ENCODE peak calls at places on chromosomes 12 and 14, in nine cellular contexts. L is body of pancreas, I is ovary, G is suprapubic skin, Z is stomach, E is spleen, T is esophagus squamous epithelium, Y is upper lobe of left lung, A is tibial nerve. N is an unnamed sample.

GRCh38 chr14:61898568-61898967 is 136.3 kb downstream of the SNAPC1 start:
- DNase-seq in L (no peak), I (no peak), G (no peak), Z (no peak), E (no peak), T (no peak), Y (no peak), A (no peak), N (no peak)

GRCh38 chr12:109020750-109021380 is at the start of gene SVOP:
- DNase-seq in L (peak), I (peak), G (peak), Z (peak), E (peak), T (no peak), Y (peak), A (peak), N (peak)

GRCh38 chr14:53716521-53716920 is 240.1 kb downstream of the BMP4 start:
- DNase-seq in L (no peak), I (no peak), G (no peak), Z (no peak), E (no peak), T (no peak), Y (no peak), A (no peak), N (no peak)

GRCh38 chr12:29428630-29429029 is 47.7 kb upstream of the ERGIC2 start:
- DNase-seq in L (no peak), I (no peak), G (no peak), Z (no peak), E (no peak), T (no peak), Y (no peak), A (no peak), N (no peak)

GRCh38 chr14:22691171-22691570 is 47.0 kb upstream of the OR6J1 start:
- DNase-seq in L (no peak), I (no peak), G (no peak), Z (no peak), E (no peak), T (no peak), Y (no peak), A (no peak), N (no peak)

GRCh38 chr12:107014050-107014449 is 27.1 kb upstream of the MTERF2 start:
- DNase-seq in L (peak), I (no peak), G (no peak), Z (peak), E (no peak), T (no peak), Y (peak), A (no peak), N (no peak)

GRCh38 chr12:98559666-98560065 is 33.8 kb upstream of the SLC25A3 start:
- DNase-seq in L (no peak), I (no peak), G (no peak), Z (no peak), E (no peak), T (no peak), Y (no peak), A (no peak), N (no peak)

GRCh38 chr12:76024102-76024781 is 7.3 kb downstream of the PHLDA1 start:
- DNase-seq in L (no peak), I (no peak), G (no peak), Z (no peak), E (no peak), T (no peak), Y (no peak), A (no peak), N (no peak)

GRCh38 chr14:41605550-41606248 is 977 bp upstream of the LRFN5 start:
- DNase-seq in L (peak), I (peak), G (no peak), Z (no peak), E (no peak), T (no peak), Y (no peak), A (no peak), N (peak)

GRCh38 chr12:118126119-118126757 is 9.7 kb upstream of the PEBP1 start:
- DNase-seq in L (peak), I (peak), G (no peak), Z (peak), E (peak), T (no peak), Y (peak), A (no peak), N (no peak)

GRCh38 chr12:1830401-1830845 is 10.1 kb downstream of the LRTM2 start:
- DNase-seq in L (no peak), I (no peak), G (no peak), Z (no peak), E (peak), T (no peak), Y (no peak), A (no peak), N (no peak)

GRCh38 chr12:32039917-32040575 is 66.6 kb upstream of the BICD1 start:
- DNase-seq in L (no peak), I (no peak), G (no peak), Z (no peak), E (no peak), T (no peak), Y (no peak), A (no peak), N (no peak)

GRCh38 chr14:77603654-77604270 is 12.7 kb downstream of the SPTLC2 start:
- DNase-seq in L (no peak), I (no peak), G (no peak), Z (no peak), E (no peak), T (no peak), Y (peak), A (peak), N (no peak)

GRCh38 chr12:87930033-87930432 is 99.2 kb downstream of the C12orf50 start:
- DNase-seq in L (no peak), I (no peak), G (no peak), Z (no peak), E (no peak), T (no peak), Y (no peak), A (no peak), N (no peak)

GRCh38 chr14:87049886-87050820 is 942.8 kb downstream of the GALC start:
- DNase-seq in L (peak), I (no peak), G (no peak), Z (no peak), E (no peak), T (no peak), Y (no peak), A (no peak), N (no peak)

GRCh38 chr12:120252071-120252906 is 13.2 kb downstream of the PXN start:
- DNase-seq in L (no peak), I (no peak), G (no peak), Z (no peak), E (peak), T (no peak), Y (peak), A (no peak), N (no peak)

DNA sequence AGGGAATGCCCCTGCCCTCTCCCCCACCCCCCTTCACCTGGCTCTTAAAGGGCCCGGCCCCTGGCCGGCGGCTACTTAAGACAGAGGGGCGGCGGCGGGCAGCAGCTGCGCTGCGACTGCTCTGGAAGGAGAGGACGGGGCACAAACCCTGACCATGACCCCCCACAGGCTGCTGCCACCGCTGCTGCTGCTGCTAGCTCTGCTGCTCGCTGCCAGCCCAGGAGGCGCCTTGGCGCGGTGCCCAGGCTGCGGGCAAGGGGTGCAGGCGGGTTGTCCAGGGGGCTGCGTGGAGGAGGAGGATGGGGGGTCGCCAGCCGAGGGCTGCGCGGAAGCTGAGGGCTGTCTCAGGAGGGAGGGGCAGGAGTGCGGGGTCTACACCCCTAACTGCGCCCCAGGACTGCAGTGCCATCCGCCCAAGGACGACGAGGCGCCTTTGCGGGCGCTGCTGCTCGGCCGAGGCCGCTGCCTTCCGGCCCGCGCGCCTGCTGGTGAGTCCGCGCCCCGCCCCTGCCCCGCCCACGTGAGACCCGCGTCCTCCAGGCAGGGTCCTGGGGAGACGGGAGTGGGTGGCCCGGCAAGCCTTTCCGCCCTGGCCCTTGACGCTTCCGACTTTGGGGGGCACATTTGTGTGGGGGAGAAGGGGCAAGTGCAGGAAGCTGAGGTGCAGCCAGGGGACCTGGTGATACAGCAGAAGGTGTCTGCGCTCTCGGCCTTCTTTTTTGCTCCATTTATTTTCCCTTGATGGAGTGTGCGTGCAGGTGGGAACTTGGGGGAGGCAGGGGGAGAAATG is at the start of gene IGFBP6:
- DNase-seq in L (peak), I (peak), G (peak), Z (peak), E (peak), T (no peak), Y (peak), A (peak), N (no peak)
- TF ChIP-seq POLR2A in L (peak), I (peak), G (no peak), Z (no peak), E (no peak), T (peak), Y (peak), A (peak), N (no peak)

GRCh38 chr12:12562585-12563245 is at the start of gene DUSP16:
- DNase-seq in L (peak), I (peak), G (peak), Z (peak), E (peak), T (peak), Y (peak), A (peak), N (peak)
- TF ChIP-seq POLR2A in L (peak), I (peak), G (no peak), Z (no peak), E (no peak), T (peak), Y (peak), A (peak), N (no peak)

GRCh38 chr14:75448209-75448608 is 20.4 kb downstream of the JDP2 start:
- DNase-seq in L (no peak), I (no peak), G (no peak), Z (no peak), E (no peak), T (no peak), Y (peak), A (no peak), N (no peak)
- TF ChIP-seq POLR2A in L (no peak), I (no peak), G (no peak), Z (no peak), E (no peak), T (no peak), Y (no peak), A (no peak), N (no peak)

DNA sequence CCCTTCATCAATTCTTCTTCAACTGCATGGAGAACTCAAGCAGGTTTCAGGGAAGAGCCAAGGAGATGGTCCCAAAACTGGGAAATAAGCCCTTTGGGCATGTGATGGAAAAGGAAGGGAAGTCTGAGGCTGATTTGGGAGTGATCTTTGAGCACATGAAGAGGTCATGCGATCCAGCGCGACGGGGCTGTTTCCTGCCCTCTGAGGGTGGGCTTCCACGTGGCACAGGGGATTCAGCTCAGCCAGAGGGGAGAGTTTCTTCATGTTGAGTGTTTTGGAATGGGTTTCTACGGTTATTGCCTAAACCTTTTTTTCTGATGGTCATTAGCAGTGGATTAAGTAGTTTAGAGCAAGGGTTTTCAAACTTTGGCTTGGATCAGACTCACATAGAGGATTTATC is 30.2 kb downstream of the GPR68 start:
- DNase-seq in L (no peak), I (no peak), G (no peak), Z (no peak), E (peak), T (no peak), Y (no peak), A (no peak), N (no peak)
- TF ChIP-seq POLR2A in L (no peak), I (no peak), G (no peak), Z (no peak), E (no peak), T (no peak), Y (no peak), A (no peak), N (no peak)

DNA sequence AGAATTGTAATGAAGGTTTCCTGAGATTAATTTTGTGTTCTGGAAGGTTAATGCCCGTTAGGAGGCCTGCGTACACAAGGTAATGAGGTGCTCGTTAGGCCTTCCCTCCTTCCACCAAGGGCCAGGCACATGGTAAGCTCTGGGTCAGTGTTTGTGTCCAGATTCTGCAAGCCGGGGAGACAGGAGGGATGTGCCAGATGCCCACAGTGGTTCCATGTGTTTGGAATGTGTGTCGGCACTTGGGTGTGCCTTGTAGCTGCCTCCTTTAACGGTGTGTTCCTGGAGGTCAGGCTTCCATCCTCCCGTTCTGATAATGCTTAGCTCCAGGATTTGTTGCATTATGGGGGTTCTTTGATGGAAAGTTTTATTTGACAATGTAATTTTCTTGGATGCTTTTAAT is 5.7 kb downstream of the TRAF3 start:
- DNase-seq in L (no peak), I (no peak), G (no peak), Z (no peak), E (no peak), T (no peak), Y (no peak), A (no peak), N (no peak)
- TF ChIP-seq POLR2A in L (no peak), I (no peak), G (no peak), Z (no peak), E (no peak), T (no peak), Y (no peak), A (no peak), N (no peak)

DNA sequence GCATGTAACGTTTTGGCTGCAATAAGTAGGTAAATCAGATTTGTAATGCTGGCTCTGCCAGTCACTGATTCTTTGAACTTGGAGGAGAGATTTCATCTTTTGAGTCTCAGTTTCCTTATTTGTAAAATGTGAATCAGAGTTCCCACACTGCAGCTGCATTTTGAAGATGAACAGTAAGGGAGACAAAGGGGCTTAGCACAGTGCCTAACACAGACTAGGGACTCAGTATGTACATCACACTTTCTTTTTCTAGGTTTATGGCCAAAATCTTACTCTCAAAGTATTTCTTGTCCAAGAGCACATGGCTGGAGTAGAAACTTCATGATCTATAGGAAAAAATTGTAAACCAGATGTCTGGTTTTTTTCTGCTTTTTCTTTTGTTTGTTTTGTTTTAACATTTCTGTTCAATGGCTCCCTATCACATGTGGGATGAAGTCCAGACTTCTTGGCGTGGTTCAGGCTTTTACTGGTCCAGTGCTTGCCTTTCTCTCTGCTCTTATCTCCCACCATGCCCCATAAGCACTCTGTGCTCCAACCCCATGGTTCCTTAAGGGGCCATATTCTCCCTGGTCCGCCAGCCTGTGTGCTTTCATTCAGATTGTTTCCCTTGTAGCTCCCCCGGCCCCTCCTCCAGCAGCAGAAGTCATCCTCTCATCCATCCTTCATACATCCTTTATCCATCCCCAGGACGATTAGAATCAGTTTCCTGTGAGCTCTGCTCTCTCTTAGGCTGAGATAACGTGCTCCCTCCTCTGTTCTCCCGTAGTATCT is 58.0 kb downstream of the SYNE2 start:
- DNase-seq in L (no peak), I (no peak), G (no peak), Z (no peak), E (no peak), T (no peak), Y (no peak), A (no peak), N (no peak)
- TF ChIP-seq POLR2A in L (no peak), I (no peak), G (no peak), Z (no peak), E (no peak), T (no peak), Y (no peak), A (no peak), N (no peak)

GRCh38 chr14:73462078-73462715 is 3.9 kb upstream of the NUMB start:
- DNase-seq in L (peak), I (no peak), G (no peak), Z (peak), E (no peak), T (no peak), Y (peak), A (no peak), N (peak)
- TF ChIP-seq POLR2A in L (peak), I (no peak), G (no peak), Z (no peak), E (no peak), T (no peak), Y (peak), A (no peak), N (no peak)

GRCh38 chr14:100191584-100192249 is 32.3 kb upstream of the DEGS2 start:
- DNase-seq in L (no peak), I (no peak), G (no peak), Z (no peak), E (no peak), T (no peak), Y (no peak), A (no peak), N (no peak)

GRCh38 chr14:100190126-100190525 is 30.7 kb upstream of the DEGS2 start:
- DNase-seq in L (no peak), I (no peak), G (no peak), Z (no peak), E (no peak), T (no peak), Y (no peak), A (no peak), N (no peak)

GRCh38 chr14:100192250-100192671 is 32.8 kb upstream of the DEGS2 start:
- DNase-seq in L (peak), I (peak), G (no peak), Z (no peak), E (peak), T (no peak), Y (no peak), A (no peak), N (peak)

GRCh38 chr14:100193417-100194357 is 34.2 kb upstream of the DEGS2 start:
- DNase-seq in L (peak), I (peak), G (no peak), Z (no peak), E (no peak), T (no peak), Y (no peak), A (no peak), N (no peak)

GRCh38 chr14:100192672-100193416 is 33.4 kb upstream of the DEGS2 start:
- DNase-seq in L (peak), I (peak), G (peak), Z (peak), E (peak), T (peak), Y (peak), A (peak), N (peak)
- TF ChIP-seq POLR2A in L (peak), I (peak), G (no peak), Z (no peak), E (no peak), T (peak), Y (peak), A (peak), N (no peak)

GRCh38 chr14:81927069-81927468 is 393.4 kb upstream of the SEL1L start:
- DNase-seq in L (no peak), I (no peak), G (no peak), Z (no peak), E (no peak), T (no peak), Y (no peak), A (no peak), N (no peak)
- TF ChIP-seq POLR2A in L (no peak), I (no peak), G (no peak), Z (no peak), E (no peak), T (no peak), Y (no peak), A (no peak), N (no peak)

DNA sequence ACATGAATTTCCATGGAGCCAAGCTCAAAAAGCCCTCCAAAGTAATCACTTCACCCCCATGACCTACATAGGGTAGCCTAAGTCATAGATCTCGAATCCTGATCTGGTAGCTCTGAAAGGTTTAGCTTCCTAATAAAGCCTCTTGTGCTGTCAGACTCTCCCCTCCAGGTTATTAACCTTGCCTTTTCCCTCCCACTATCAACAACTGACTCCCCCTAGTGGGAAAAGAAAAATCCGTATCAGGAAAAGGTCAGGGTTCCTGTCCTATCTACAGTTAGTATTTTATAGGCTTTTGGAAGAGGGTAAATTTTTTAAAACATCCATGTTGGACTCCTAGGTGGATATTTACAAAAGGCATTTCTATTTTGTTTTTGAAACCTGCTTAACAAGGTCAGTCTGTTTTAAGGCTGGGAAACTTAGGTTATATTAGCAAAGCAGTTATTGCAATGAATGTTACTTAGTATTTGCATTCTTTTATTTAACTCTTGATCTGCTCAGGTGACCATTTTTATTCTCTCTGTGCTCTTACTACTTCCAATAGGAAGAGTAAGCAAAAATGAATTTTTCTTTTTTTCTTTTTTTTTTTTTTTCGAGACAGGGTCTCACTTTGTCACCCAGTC is 8.0 kb downstream of the YY1 start:
- DNase-seq in L (no peak), I (no peak), G (no peak), Z (no peak), E (no peak), T (no peak), Y (no peak), A (no peak), N (no peak)
- TF ChIP-seq POLR2A in L (no peak), I (no peak), G (no peak), Z (no peak), E (no peak), T (no peak), Y (no peak), A (no peak), N (no peak)

N was measured in lower leg skin.